ENCODE peak calls at places on chromosomes 2 and 18, in seven cellular contexts. J is lung, E is NCI-H2081 treated with DMSO at 0.1 percent for 48 hours, C is substantia nigra, D is amniotic stem cell, I is NCI-H1092 treated with DMSO at 0.1 percent for 48 hours, R is GM10248. P is an unnamed sample.

GRCh38 chr18:57434536-57435494 is at the start of gene ONECUT2:
- DNase-seq in R (peak; percentile 76), J (peak; percentile 92), E (peak; percentile 17), I (peak; percentile 98), D (peak; percentile 85), C (peak; percentile 87), P (peak; percentile 96)

GRCh38 chr2:20015482-20016083 is 3.1 kb upstream of the MATN3 start:
- DNase-seq in D (peak; percentile 68), R (peak; percentile 58), E (peak; percentile 23), C (no peak), I (peak; percentile 29), J (no peak), P (no peak)

GRCh38 chr2:38454081-38454480 is 77.0 kb upstream of the ATL2 start:
- DNase-seq in C (no peak), D (no peak), R (no peak), E (no peak), I (no peak), J (no peak), P (no peak)

GRCh38 chr2:223723954-223724411 is 113.4 kb downstream of the AP1S3 start:
- DNase-seq in C (no peak), R (no peak), D (no peak), J (no peak), I (no peak), E (no peak), P (no peak)

GRCh38 chr2:38026846-38027245 is 49.1 kb downstream of the CYP1B1 start:
- DNase-seq in R (no peak), J (no peak), E (no peak), I (no peak), C (no peak), D (no peak), P (no peak)

GRCh38 chr2:15034246-15034645 is 401.7 kb downstream of the LRATD1 start:
- DNase-seq in R (no peak), I (no peak), D (no peak), J (no peak), E (no peak), C (no peak), P (no peak)

GRCh38 chr18:61589724-61590065 is 256.5 kb downstream of the CDH20 start:
- DNase-seq in E (no peak), I (no peak), C (no peak), R (no peak), D (peak; percentile 42), J (no peak), P (no peak)

GRCh38 chr2:24818721-24819167 is 25.5 kb downstream of the CENPO start:
- DNase-seq in J (no peak), E (no peak), I (no peak), C (no peak), D (no peak), R (no peak), P (peak; percentile 36)

GRCh38 chr2:241949736-241950412 is 80.3 kb downstream of the RTP5 start:
- DNase-seq in I (no peak), C (no peak), R (no peak), J (no peak), D (no peak), E (no peak), P (peak; percentile 43)

GRCh38 chr2:108240966-108241365 is 1.2 kb downstream of the SULT1C3 start:
- DNase-seq in R (no peak), C (no peak), D (no peak), J (no peak), I (no peak), E (no peak), P (no peak)

GRCh38 chr2:23457990-23458689 is 73.2 kb downstream of the KLHL29 start:
- DNase-seq in E (no peak), J (no peak), D (no peak), I (no peak), C (no peak), R (no peak), P (no peak)

GRCh38 chr2:24050041-24050655 is 607 bp downstream of the FKBP1B start:
- DNase-seq in D (no peak), C (no peak), J (peak; percentile 37), I (no peak), R (no peak), E (no peak), P (no peak)

GRCh38 chr2:126770466-126770865 is 114.5 kb downstream of the GYPC start:
- DNase-seq in J (no peak), E (no peak), C (no peak), D (no peak), I (no peak), R (no peak), P (peak; percentile 51)

GRCh38 chr2:23420091-23420839 is 35.3 kb downstream of the KLHL29 start:
- DNase-seq in C (no peak), E (no peak), R (no peak), D (no peak), I (no peak), J (no peak), P (no peak)

GRCh38 chr2:195477248-195477995 is 179.6 kb upstream of the SLC39A10 start:
- DNase-seq in J (no peak), R (no peak), I (no peak), E (no peak), C (no peak), D (peak; percentile 36), P (no peak)

GRCh38 chr2:148615446-148615845 is 29.1 kb upstream of the EPC2 start:
- DNase-seq in C (no peak), R (no peak), D (no peak), E (no peak), I (no peak), J (no peak), P (no peak)

GRCh38 chr2:142533083-142533482 is 344.4 kb upstream of the KYNU start:
- DNase-seq in R (no peak), J (no peak), C (no peak), I (no peak), E (no peak), D (no peak), P (no peak)

GRCh38 chr2:128457006-128457604 is 138.4 kb upstream of the HS6ST1 start:
- DNase-seq in R (no peak), J (no peak), C (no peak), D (no peak), I (no peak), E (no peak), P (peak; percentile 64)

P was measured in posterior vena cava.